ENCODE peak calls at places on chromosomes 12 and 14, in eight cellular contexts. One of them, this sample, is unnamed.

GRCh38 chr14:24147761-24148428 is 597 bp downstream of the RNF31 start:
- DNase-seq in HEK293T: no peak
- DNase-seq in DMS53: peak
- DNase-seq in NCI-H748 treated with DMSO at 0.1 percent for 48 hours: no peak
- DNase-seq in stimulated activated CD4-positive, alpha-beta T cell treated with anti-CD3 and anti-CD28 coated beads, Interleukin-12 subunit alpha, Interleukin-12 subunit beta, amount 100 ng/mL, for 4 hours: no peak
- DNase-seq in activated T-cell treated with anti-CD3 and anti-CD28 coated beads for 4 hours: no peak
- DNase-seq in H54: no peak
- DNase-seq in NCI-H1105 treated with DMSO at 0.1 percent for 48 hours: no peak
- DNase-seq in this sample: no peak

GRCh38 chr12:15423629-15424028 is 101.3 kb downstream of the PTPRO start:
- DNase-seq in stimulated activated CD4-positive, alpha-beta T cell treated with anti-CD3 and anti-CD28 coated beads, Interleukin-12 subunit alpha, Interleukin-12 subunit beta, amount 100 ng/mL, for 4 hours: no peak
- DNase-seq in NCI-H748 treated with DMSO at 0.1 percent for 48 hours: peak
- DNase-seq in activated T-cell treated with anti-CD3 and anti-CD28 coated beads for 4 hours: no peak
- DNase-seq in NCI-H1105 treated with DMSO at 0.1 percent for 48 hours: no peak
- DNase-seq in H54: no peak
- DNase-seq in DMS53: peak
- DNase-seq in HEK293T: no peak
- DNase-seq in this sample: no peak

GRCh38 chr14:101814869-101815268 is 53.4 kb downstream of the PPP2R5C start:
- DNase-seq in DMS53: no peak
- DNase-seq in stimulated activated CD4-positive, alpha-beta T cell treated with anti-CD3 and anti-CD28 coated beads, Interleukin-12 subunit alpha, Interleukin-12 subunit beta, amount 100 ng/mL, for 4 hours: no peak
- DNase-seq in H54: no peak
- DNase-seq in activated T-cell treated with anti-CD3 and anti-CD28 coated beads for 4 hours: no peak
- DNase-seq in NCI-H748 treated with DMSO at 0.1 percent for 48 hours: no peak
- DNase-seq in HEK293T: no peak
- DNase-seq in NCI-H1105 treated with DMSO at 0.1 percent for 48 hours: no peak
- DNase-seq in this sample: no peak

GRCh38 chr14:79278286-79278797 is 933.0 kb downstream of the DIO2 start:
- DNase-seq in DMS53: peak
- DNase-seq in NCI-H1105 treated with DMSO at 0.1 percent for 48 hours: no peak
- DNase-seq in NCI-H748 treated with DMSO at 0.1 percent for 48 hours: no peak
- DNase-seq in activated T-cell treated with anti-CD3 and anti-CD28 coated beads for 4 hours: no peak
- DNase-seq in HEK293T: no peak
- DNase-seq in H54: no peak
- DNase-seq in stimulated activated CD4-positive, alpha-beta T cell treated with anti-CD3 and anti-CD28 coated beads, Interleukin-12 subunit alpha, Interleukin-12 subunit beta, amount 100 ng/mL, for 4 hours: no peak
- DNase-seq in this sample: no peak

GRCh38 chr14:80678436-80678835 is 263.1 kb downstream of the CEP128 start:
- DNase-seq in HEK293T: no peak
- DNase-seq in NCI-H748 treated with DMSO at 0.1 percent for 48 hours: no peak
- DNase-seq in NCI-H1105 treated with DMSO at 0.1 percent for 48 hours: no peak
- DNase-seq in H54: no peak
- DNase-seq in DMS53: peak
- DNase-seq in stimulated activated CD4-positive, alpha-beta T cell treated with anti-CD3 and anti-CD28 coated beads, Interleukin-12 subunit alpha, Interleukin-12 subunit beta, amount 100 ng/mL, for 4 hours: no peak
- DNase-seq in activated T-cell treated with anti-CD3 and anti-CD28 coated beads for 4 hours: no peak
- DNase-seq in this sample: no peak

GRCh38 chr12:53808023-53808705 is 56.4 kb upstream of the CISTR start:
- DNase-seq in H54: no peak
- DNase-seq in NCI-H748 treated with DMSO at 0.1 percent for 48 hours: no peak
- DNase-seq in activated T-cell treated with anti-CD3 and anti-CD28 coated beads for 4 hours: no peak
- DNase-seq in DMS53: no peak
- DNase-seq in stimulated activated CD4-positive, alpha-beta T cell treated with anti-CD3 and anti-CD28 coated beads, Interleukin-12 subunit alpha, Interleukin-12 subunit beta, amount 100 ng/mL, for 4 hours: no peak
- DNase-seq in HEK293T: no peak
- DNase-seq in NCI-H1105 treated with DMSO at 0.1 percent for 48 hours: no peak
- DNase-seq in this sample: no peak

GRCh38 chr14:24253936-24254335 is 9.0 kb downstream of the TGM1 start:
- DNase-seq in DMS53: no peak
- DNase-seq in NCI-H748 treated with DMSO at 0.1 percent for 48 hours: no peak
- DNase-seq in stimulated activated CD4-positive, alpha-beta T cell treated with anti-CD3 and anti-CD28 coated beads, Interleukin-12 subunit alpha, Interleukin-12 subunit beta, amount 100 ng/mL, for 4 hours: no peak
- DNase-seq in activated T-cell treated with anti-CD3 and anti-CD28 coated beads for 4 hours: no peak
- DNase-seq in H54: no peak
- DNase-seq in HEK293T: no peak
- DNase-seq in NCI-H1105 treated with DMSO at 0.1 percent for 48 hours: no peak
- DNase-seq in this sample: no peak

GRCh38 chr12:31714406-31715271 is 14.2 kb downstream of the AMN1 start:
- DNase-seq in NCI-H1105 treated with DMSO at 0.1 percent for 48 hours: no peak
- DNase-seq in DMS53: no peak
- DNase-seq in NCI-H748 treated with DMSO at 0.1 percent for 48 hours: no peak
- DNase-seq in stimulated activated CD4-positive, alpha-beta T cell treated with anti-CD3 and anti-CD28 coated beads, Interleukin-12 subunit alpha, Interleukin-12 subunit beta, amount 100 ng/mL, for 4 hours: no peak
- DNase-seq in activated T-cell treated with anti-CD3 and anti-CD28 coated beads for 4 hours: no peak
- DNase-seq in HEK293T: no peak
- DNase-seq in H54: no peak
- DNase-seq in this sample: no peak

GRCh38 chr14:87044807-87045206 is 948.2 kb downstream of the GALC start:
- DNase-seq in NCI-H1105 treated with DMSO at 0.1 percent for 48 hours: no peak
- DNase-seq in DMS53: no peak
- DNase-seq in NCI-H748 treated with DMSO at 0.1 percent for 48 hours: no peak
- DNase-seq in H54: no peak
- DNase-seq in HEK293T: no peak
- DNase-seq in activated T-cell treated with anti-CD3 and anti-CD28 coated beads for 4 hours: no peak
- DNase-seq in stimulated activated CD4-positive, alpha-beta T cell treated with anti-CD3 and anti-CD28 coated beads, Interleukin-12 subunit alpha, Interleukin-12 subunit beta, amount 100 ng/mL, for 4 hours: no peak
- DNase-seq in this sample: no peak

GRCh38 chr14:106436310-106436905 is 910.0 kb downstream of the TMEM121 start:
- DNase-seq in stimulated activated CD4-positive, alpha-beta T cell treated with anti-CD3 and anti-CD28 coated beads, Interleukin-12 subunit alpha, Interleukin-12 subunit beta, amount 100 ng/mL, for 4 hours: peak
- DNase-seq in NCI-H748 treated with DMSO at 0.1 percent for 48 hours: peak
- DNase-seq in NCI-H1105 treated with DMSO at 0.1 percent for 48 hours: peak
- DNase-seq in activated T-cell treated with anti-CD3 and anti-CD28 coated beads for 4 hours: peak
- DNase-seq in HEK293T: peak
- DNase-seq in DMS53: peak
- DNase-seq in H54: no peak
- DNase-seq in this sample: peak

This sample was measured in NCI-H460.